ENCODE peak calls at places on chromosomes 16 and 17, in six cellular contexts. One of them, this sample, is unnamed.

GRCh38 chr16:75732871-75733270 is 6.6 kb upstream of the CPHXL start:
- DNase-seq in RWPE2: no peak
- DNase-seq in stimulated activated CD8-positive, alpha-beta memory T cell treated with anti-CD3 and anti-CD28 coated beads, Interleukin-7, amount 100 ng/mL, for 24 hours: no peak
- DNase-seq in stimulated activated CD4-positive, alpha-beta T cell treated with anti-CD3 and anti-CD28 coated beads, Interleukin-4, amount 100 ng/mL, for 24 hours: no peak
- DNase-seq in endodermal cell: no peak
- DNase-seq in progenitor cell of endocrine pancreas: no peak
- DNase-seq in this sample: no peak

GRCh38 chr17:72110953-72111339 is 9.9 kb upstream of the SOX9 start:
- DNase-seq in progenitor cell of endocrine pancreas: no peak
- DNase-seq in stimulated activated CD8-positive, alpha-beta memory T cell treated with anti-CD3 and anti-CD28 coated beads, Interleukin-7, amount 100 ng/mL, for 24 hours: no peak
- DNase-seq in RWPE2: no peak
- DNase-seq in endodermal cell: no peak
- DNase-seq in stimulated activated CD4-positive, alpha-beta T cell treated with anti-CD3 and anti-CD28 coated beads, Interleukin-4, amount 100 ng/mL, for 24 hours: no peak
- DNase-seq in this sample: no peak

GRCh38 chr17:28807925-28808641 is 34.5 kb downstream of the FAM222B start:
- DNase-seq in endodermal cell: peak; percentile 30
- DNase-seq in stimulated activated CD8-positive, alpha-beta memory T cell treated with anti-CD3 and anti-CD28 coated beads, Interleukin-7, amount 100 ng/mL, for 24 hours: no peak
- DNase-seq in progenitor cell of endocrine pancreas: no peak
- DNase-seq in stimulated activated CD4-positive, alpha-beta T cell treated with anti-CD3 and anti-CD28 coated beads, Interleukin-4, amount 100 ng/mL, for 24 hours: no peak
- DNase-seq in RWPE2: no peak
- DNase-seq in this sample: peak; percentile 35

GRCh38 chr16:625402-626173 is 5.2 kb upstream of the WFIKKN1 start:
- DNase-seq in progenitor cell of endocrine pancreas: no peak
- DNase-seq in RWPE2: peak; percentile 65
- DNase-seq in stimulated activated CD8-positive, alpha-beta memory T cell treated with anti-CD3 and anti-CD28 coated beads, Interleukin-7, amount 100 ng/mL, for 24 hours: no peak
- DNase-seq in endodermal cell: no peak
- DNase-seq in stimulated activated CD4-positive, alpha-beta T cell treated with anti-CD3 and anti-CD28 coated beads, Interleukin-4, amount 100 ng/mL, for 24 hours: no peak
- DNase-seq in this sample: no peak

GRCh38 chr17:76000016-76000754 is 470 bp upstream of the CDK3 start:
- DNase-seq in RWPE2: no peak
- DNase-seq in stimulated activated CD4-positive, alpha-beta T cell treated with anti-CD3 and anti-CD28 coated beads, Interleukin-4, amount 100 ng/mL, for 24 hours: peak; percentile 67
- DNase-seq in stimulated activated CD8-positive, alpha-beta memory T cell treated with anti-CD3 and anti-CD28 coated beads, Interleukin-7, amount 100 ng/mL, for 24 hours: peak; percentile 31
- DNase-seq in endodermal cell: peak; percentile 98
- DNase-seq in progenitor cell of endocrine pancreas: peak; percentile 50
- DNase-seq in this sample: peak; percentile 89

GRCh38 chr17:80599546-80600305 is 55.1 kb downstream of the RPTOR start:
- DNase-seq in stimulated activated CD8-positive, alpha-beta memory T cell treated with anti-CD3 and anti-CD28 coated beads, Interleukin-7, amount 100 ng/mL, for 24 hours: no peak
- DNase-seq in stimulated activated CD4-positive, alpha-beta T cell treated with anti-CD3 and anti-CD28 coated beads, Interleukin-4, amount 100 ng/mL, for 24 hours: no peak
- DNase-seq in endodermal cell: peak; percentile 45
- DNase-seq in progenitor cell of endocrine pancreas: no peak
- DNase-seq in RWPE2: no peak
- DNase-seq in this sample: peak; percentile 69

GRCh38 chr17:2897605-2898004 is 101.4 kb downstream of the RAP1GAP2 start:
- DNase-seq in endodermal cell: no peak
- DNase-seq in RWPE2: no peak
- DNase-seq in stimulated activated CD8-positive, alpha-beta memory T cell treated with anti-CD3 and anti-CD28 coated beads, Interleukin-7, amount 100 ng/mL, for 24 hours: no peak
- DNase-seq in stimulated activated CD4-positive, alpha-beta T cell treated with anti-CD3 and anti-CD28 coated beads, Interleukin-4, amount 100 ng/mL, for 24 hours: no peak
- DNase-seq in progenitor cell of endocrine pancreas: no peak
- DNase-seq in this sample: no peak

GRCh38 chr17:37191219-37191618 is 184.6 kb upstream of the C17orf78 start:
- DNase-seq in endodermal cell: no peak
- DNase-seq in stimulated activated CD8-positive, alpha-beta memory T cell treated with anti-CD3 and anti-CD28 coated beads, Interleukin-7, amount 100 ng/mL, for 24 hours: no peak
- DNase-seq in stimulated activated CD4-positive, alpha-beta T cell treated with anti-CD3 and anti-CD28 coated beads, Interleukin-4, amount 100 ng/mL, for 24 hours: no peak
- DNase-seq in progenitor cell of endocrine pancreas: no peak
- DNase-seq in RWPE2: no peak
- DNase-seq in this sample: no peak

GRCh38 chr16:61887903-61888302 is 148.3 kb downstream of the CDH8 start:
- DNase-seq in endodermal cell: peak; percentile 69
- DNase-seq in RWPE2: no peak
- DNase-seq in progenitor cell of endocrine pancreas: no peak
- DNase-seq in stimulated activated CD4-positive, alpha-beta T cell treated with anti-CD3 and anti-CD28 coated beads, Interleukin-4, amount 100 ng/mL, for 24 hours: no peak
- DNase-seq in stimulated activated CD8-positive, alpha-beta memory T cell treated with anti-CD3 and anti-CD28 coated beads, Interleukin-7, amount 100 ng/mL, for 24 hours: no peak
- DNase-seq in this sample: peak; percentile 96